ENCODE peak calls at places on chromosomes 2 and 18, in six cellular contexts. P is substantia nigra, L is GM23248, M is WERI-Rb-1, R is AG04450, A is heart left ventricle. O is an unnamed sample.

GRCh38 chr2:130963849-130964793 is 127.4 kb downstream of the ARHGEF4 start:
- DNase-seq in P (no peak), L (peak), M (peak), R (no peak), A (no peak), O (no peak)

GRCh38 chr2:158178646-158179045 is 77.0 kb downstream of the UPP2 start:
- DNase-seq in P (no peak), L (no peak), M (no peak), R (no peak), A (no peak), O (no peak)

GRCh38 chr2:109454764-109455394 is 158.9 kb downstream of the SEPTIN10 start:
- DNase-seq in P (no peak), L (no peak), M (no peak), R (no peak), A (no peak), O (no peak)

GRCh38 chr2:19207452-19207851 is 151.0 kb downstream of the OSR1 start:
- DNase-seq in P (no peak), L (no peak), M (no peak), R (no peak), A (no peak), O (no peak)

GRCh38 chr18:12296087-12296403 is 12.0 kb upstream of the TUBB6 start:
- DNase-seq in P (no peak), L (peak), M (no peak), R (no peak), A (no peak), O (no peak)

GRCh38 chr18:57438669-57439616 is 3.8 kb downstream of the ONECUT2 start:
- DNase-seq in P (no peak), L (no peak), M (peak), R (no peak), A (no peak), O (no peak)

GRCh38 chr2:110869472-110870446 is 137.4 kb downstream of the ACOXL start:
- DNase-seq in P (no peak), L (peak), M (no peak), R (no peak), A (no peak), O (no peak)

GRCh38 chr2:174682578-174683391 is 81.5 kb downstream of the CHRNA1 start:
- DNase-seq in P (peak), L (peak), M (peak), R (no peak), A (peak), O (no peak)

GRCh38 chr2:231708773-231709635 is 679 bp downstream of the PTMA start:
- DNase-seq in P (no peak), L (peak), M (peak), R (no peak), A (peak), O (no peak)

GRCh38 chr18:9380571-9381390 is 46.2 kb downstream of the TWSG1 start:
- DNase-seq in P (no peak), L (peak), M (peak), R (peak), A (no peak), O (no peak)

GRCh38 chr2:229313591-229313990 is 42.5 kb upstream of the PID1 start:
- DNase-seq in P (no peak), L (peak), M (no peak), R (no peak), A (no peak), O (no peak)

GRCh38 chr2:3465328-3465727 is 54.0 kb downstream of the ADI1 start:
- DNase-seq in P (no peak), L (no peak), M (no peak), R (no peak), A (no peak), O (no peak)

GRCh38 chr2:101883860-101884259 is 107.9 kb upstream of the IL1R2 start:
- DNase-seq in P (no peak), L (peak), M (no peak), R (peak), A (no peak), O (no peak)

GRCh38 chr2:150001788-150002187 is 414.2 kb upstream of the MMADHC start:
- DNase-seq in P (no peak), L (no peak), M (no peak), R (no peak), A (no peak), O (no peak)

GRCh38 chr2:30488012-30488659 is 41.1 kb downstream of the LCLAT1 start:
- DNase-seq in P (no peak), L (peak), M (no peak), R (no peak), A (no peak), O (no peak)

GRCh38 chr2:209308415-209308814 is 115.4 kb upstream of the MAP2 start:
- DNase-seq in P (no peak), L (no peak), M (no peak), R (no peak), A (no peak), O (no peak)

GRCh38 chr2:13583609-13584008 is 866.9 kb downstream of the TRIB2 start:
- DNase-seq in P (no peak), L (no peak), M (no peak), R (no peak), A (no peak), O (no peak)

GRCh38 chr18:34121157-34121807 is 103.4 kb downstream of the NOL4 start:
- DNase-seq in P (no peak), L (peak), M (no peak), R (no peak), A (no peak), O (no peak)

GRCh38 chr18:48940854-48941531 is 9.8 kb downstream of the SMAD7 start:
- DNase-seq in P (no peak), L (no peak), M (no peak), R (no peak), A (no peak), O (no peak)

GRCh38 chr18:39167990-39168389 is 1602.4 kb upstream of the CELF4 start:
- DNase-seq in P (no peak), L (no peak), M (no peak), R (no peak), A (no peak), O (no peak)

GRCh38 chr2:127805491-127805890 is 5.5 kb downstream of the WDR33 start:
- DNase-seq in P (no peak), L (no peak), M (no peak), R (no peak), A (no peak), O (no peak)

GRCh38 chr2:19799881-19800780 is 101.7 kb downstream of the TTC32 start:
- DNase-seq in P (no peak), L (peak), M (no peak), R (no peak), A (no peak), O (no peak)

GRCh38 chr2:127453392-127454171 is 35.4 kb downstream of the PROC start:
- DNase-seq in P (no peak), L (no peak), M (peak), R (no peak), A (no peak), O (no peak)

GRCh38 chr18:3426074-3426473 is 23.9 kb upstream of the TGIF1 start:
- DNase-seq in P (no peak), L (no peak), M (no peak), R (no peak), A (no peak), O (no peak)

GRCh38 chr18:59005266-59005665 is 134.4 kb upstream of the SEC11C start:
- DNase-seq in P (no peak), L (peak), M (no peak), R (no peak), A (peak), O (no peak)

GRCh38 chr18:8046421-8046820 is 479.3 kb downstream of the PTPRM start:
- DNase-seq in P (no peak), L (no peak), M (no peak), R (no peak), A (no peak), O (no peak)

GRCh38 chr2:46829240-46829970 is 86.2 kb downstream of the MCFD2 start:
- DNase-seq in P (no peak), L (no peak), M (no peak), R (no peak), A (no peak), O (no peak)

GRCh38 chr2:70546885-70547284 is 6.7 kb downstream of the TGFA start:
- DNase-seq in P (no peak), L (no peak), M (no peak), R (no peak), A (no peak), O (no peak)

GRCh38 chr2:36707050-36707449 is 10.5 kb downstream of the VIT start:
- DNase-seq in P (no peak), L (peak), M (no peak), R (no peak), A (no peak), O (no peak)
- H3K27ac ChIP-seq in P (no peak), L (peak), M (no peak), R (no peak), A (peak), O (peak)

GRCh38 chr2:216691210-216691741 is 4.1 kb downstream of the IGFBP5 start:
- DNase-seq in P (peak), L (peak), M (peak), R (no peak), A (peak), O (no peak)
- H3K27ac ChIP-seq in P (no peak), L (peak), M (no peak), R (peak), A (peak), O (peak)

GRCh38 chr2:205699554-205700289 is 17.4 kb downstream of the NRP2 start:
- DNase-seq in P (no peak), L (no peak), M (no peak), R (no peak), A (no peak), O (no peak)

GRCh38 chr2:205694256-205694655 is 12.0 kb downstream of the NRP2 start:
- DNase-seq in P (no peak), L (no peak), M (no peak), R (no peak), A (no peak), O (no peak)

GRCh38 chr2:205695460-205695979 is 13.2 kb downstream of the NRP2 start:
- DNase-seq in P (no peak), L (peak), M (no peak), R (peak), A (no peak), O (no peak)

GRCh38 chr2:205698556-205699282 is 16.4 kb downstream of the NRP2 start:
- DNase-seq in P (no peak), L (peak), M (no peak), R (no peak), A (no peak), O (no peak)

DNA sequence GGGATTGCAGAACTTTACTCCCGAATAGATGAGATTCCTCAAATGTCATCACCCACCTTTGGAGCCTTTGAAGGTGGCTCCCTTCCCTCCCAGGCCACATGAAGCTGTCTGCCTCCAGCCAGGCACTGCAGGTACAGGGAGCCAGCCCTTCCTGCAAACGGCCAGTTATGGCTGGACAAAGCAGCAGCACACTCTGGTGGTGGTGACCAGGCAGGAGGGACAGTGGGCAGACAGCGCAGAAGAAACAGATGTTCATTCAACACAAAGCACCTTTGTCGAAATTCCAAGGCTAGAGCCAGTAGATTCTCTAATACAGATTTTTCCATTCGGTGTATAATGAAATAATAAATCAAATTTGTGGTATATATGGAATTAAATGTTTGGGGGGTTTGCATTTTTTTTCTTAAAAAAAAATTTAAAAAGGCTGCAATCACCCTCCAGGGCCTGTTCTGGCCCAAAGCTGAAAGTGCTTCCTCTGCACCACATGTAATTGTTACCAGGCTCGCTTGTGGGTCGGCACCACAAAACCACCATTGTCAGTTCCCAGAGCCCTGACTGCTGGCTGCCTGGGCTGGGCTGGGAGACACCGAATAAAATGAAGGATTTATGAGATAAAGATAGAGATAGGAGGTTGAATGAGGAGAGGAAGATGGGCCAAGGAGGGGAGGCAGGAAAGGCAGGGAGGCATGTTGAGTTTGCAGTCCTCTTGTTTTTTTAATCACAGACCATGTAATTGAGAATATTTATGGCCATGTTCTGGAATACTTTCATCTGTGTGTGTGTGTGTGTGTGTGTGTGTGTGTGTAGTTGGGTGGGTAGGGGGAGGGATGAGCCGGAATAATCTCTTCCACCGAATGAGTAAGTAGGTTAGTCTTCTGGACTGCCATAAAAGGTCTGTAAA is 14.5 kb downstream of the NRP2 start:
- DNase-seq in P (no peak), L (no peak), M (peak), R (no peak), A (no peak), O (no peak)
- H3K27ac ChIP-seq in P (peak), L (no peak), M (no peak), R (no peak), A (no peak), O (peak)

GRCh38 chr2:121529439-121530209 is 1.1 kb upstream of the RNU4ATAC start:
- DNase-seq in P (peak), L (peak), M (peak), R (peak), A (peak), O (no peak)
- H3K27ac ChIP-seq in P (peak), L (peak), M (peak), R (peak), A (peak), O (peak)

GRCh38 chr2:40276076-40276475 is 175.8 kb downstream of the SLC8A1 start:
- DNase-seq in P (no peak), L (no peak), M (no peak), R (no peak), A (no peak), O (no peak)

GRCh38 chr2:40274284-40274683 is 177.6 kb downstream of the SLC8A1 start:
- DNase-seq in P (no peak), L (no peak), M (no peak), R (no peak), A (no peak), O (no peak)

GRCh38 chr2:40279001-40279400 is 172.9 kb downstream of the SLC8A1 start:
- DNase-seq in P (no peak), L (peak), M (no peak), R (no peak), A (no peak), O (no peak)

GRCh38 chr2:40271066-40271465 is 180.8 kb downstream of the SLC8A1 start:
- DNase-seq in P (no peak), L (no peak), M (no peak), R (no peak), A (no peak), O (no peak)

DNA sequence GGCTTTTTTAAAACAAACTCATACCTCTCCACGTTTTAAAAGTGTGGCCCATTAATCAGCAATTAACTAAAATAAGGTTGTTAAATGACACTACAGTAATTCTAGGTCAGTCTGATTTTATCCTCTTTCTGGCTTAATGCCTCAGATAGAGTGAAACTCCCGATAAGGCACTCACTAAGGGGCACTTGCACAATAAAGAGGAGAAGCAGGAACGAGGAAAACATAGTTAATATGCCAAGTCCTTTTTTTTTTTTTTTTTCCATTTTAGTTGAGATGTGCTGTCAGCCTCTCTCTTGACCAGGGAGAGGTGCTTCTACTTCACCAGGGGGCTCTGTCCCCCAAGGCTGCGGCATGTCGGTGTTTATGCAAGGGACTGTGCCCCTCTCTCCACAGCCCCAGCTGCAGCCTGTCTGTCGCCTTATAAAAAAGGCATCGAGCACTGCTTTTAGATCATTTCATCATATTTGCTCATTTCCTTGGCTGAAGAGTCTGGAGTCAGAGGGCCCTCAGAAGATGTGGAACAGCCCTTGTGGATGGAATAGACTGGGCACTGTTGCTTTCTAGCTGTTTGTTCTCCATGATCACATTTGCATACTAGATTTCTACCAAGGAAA is 178.2 kb downstream of the SLC8A1 start:
- DNase-seq in P (no peak), L (no peak), M (no peak), R (no peak), A (no peak), O (no peak)
- H3K27ac ChIP-seq in P (no peak), L (no peak), M (no peak), R (no peak), A (peak), O (no peak)

GRCh38 chr18:77007251-77007650 is 125.3 kb downstream of the MBP start:
- DNase-seq in P (no peak), L (no peak), M (no peak), R (no peak), A (no peak), O (no peak)

GRCh38 chr18:77005651-77006195 is 126.9 kb downstream of the MBP start:
- DNase-seq in P (no peak), L (no peak), M (no peak), R (no peak), A (no peak), O (no peak)

GRCh38 chr18:77008006-77008405 is 124.6 kb downstream of the MBP start:
- DNase-seq in P (no peak), L (no peak), M (no peak), R (no peak), A (no peak), O (no peak)

GRCh38 chr18:77004555-77005380 is 127.8 kb downstream of the MBP start:
- DNase-seq in P (no peak), L (no peak), M (no peak), R (no peak), A (no peak), O (no peak)

GRCh38 chr18:77006305-77007175 is 126.0 kb downstream of the MBP start:
- DNase-seq in P (no peak), L (no peak), M (no peak), R (no peak), A (no peak), O (no peak)
- H3K27ac ChIP-seq in P (peak), L (no peak), M (no peak), R (no peak), A (no peak), O (peak)

DNA sequence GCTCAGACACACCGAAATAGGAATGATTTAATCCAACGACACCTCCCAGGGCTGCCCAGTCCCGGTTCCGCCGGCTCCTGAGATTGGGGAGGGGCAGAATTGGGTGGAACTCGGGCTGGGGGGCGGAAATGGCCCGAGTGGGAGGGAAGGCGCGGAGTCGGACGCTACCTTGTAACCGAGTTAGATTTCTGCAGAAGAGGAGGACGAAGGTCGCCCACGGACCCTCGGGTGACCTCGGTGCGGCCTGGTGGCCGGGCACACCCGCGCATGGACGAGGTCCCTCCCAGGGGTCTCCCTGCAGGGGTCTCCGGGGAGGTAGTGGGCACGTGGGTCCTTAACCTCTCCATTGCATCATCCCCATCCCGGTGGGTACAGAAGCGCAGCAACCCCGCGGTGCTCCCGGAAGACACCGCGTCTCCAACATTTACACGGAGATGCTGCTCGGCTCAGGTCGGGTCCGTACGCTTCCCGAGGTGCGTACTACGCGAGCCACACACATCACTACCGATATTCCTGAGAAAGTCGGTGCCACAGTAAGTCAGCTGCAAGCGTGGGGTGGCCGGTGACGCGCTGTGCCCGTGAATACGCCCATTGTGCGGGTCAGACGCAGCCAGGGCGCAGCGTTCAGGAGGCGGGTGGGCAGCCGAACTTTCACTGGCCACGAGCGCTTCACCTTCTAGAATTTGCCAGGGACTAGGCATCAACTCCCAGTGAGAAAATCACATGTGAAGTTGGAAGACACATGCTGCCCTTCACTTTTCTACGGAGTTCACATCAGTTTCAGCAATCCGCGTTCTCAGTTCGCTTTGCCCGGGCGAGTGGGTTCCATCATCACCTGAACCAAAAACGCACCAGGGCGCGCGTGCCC is 3.0 kb downstream of the ZNF516 start:
- DNase-seq in P (no peak), L (peak), M (peak), R (no peak), A (peak), O (no peak)
- H3K27ac ChIP-seq in P (peak), L (peak), M (peak), R (peak), A (peak), O (peak)

GRCh38 chr2:217434183-217434620 is 568.6 kb downstream of the TNS1 start:
- DNase-seq in P (peak), L (peak), M (peak), R (peak), A (peak), O (peak)
- H3K27ac ChIP-seq in P (no peak), L (no peak), M (no peak), R (peak), A (peak), O (peak)

GRCh38 chr2:112850588-112850987 is 14.0 kb upstream of the IL1B start:
- DNase-seq in P (no peak), L (no peak), M (no peak), R (no peak), A (no peak), O (no peak)
- H3K27ac ChIP-seq in P (no peak), L (no peak), M (no peak), R (no peak), A (no peak), O (no peak)

O was measured in esophagus squamous epithelium.